ENCODE peak calls at places on chromosomes 5 and 9, in ten cellular contexts. G is colonic mucosa, O is stomach, U is osteocyte, E is endodermal cell, F is PC-9, V is hepatocyte, B is nephron progenitor cell, D is bronchial epithelial cell, I is type B pancreatic cell. Y is an unnamed sample.

GRCh38 chr9:4508246-4508906 is 18.1 kb downstream of the SLC1A1 start:
- DNase-seq in F (no peak), G (no peak), I (no peak), O (no peak), U (no peak), V (peak), D (peak), E (peak), B (no peak), Y (no peak)

GRCh38 chr5:54224083-54224836 is 86.1 kb downstream of the ARL15 start:
- DNase-seq in U (no peak), I (no peak), E (no peak), F (no peak), D (no peak), O (no peak), V (no peak), G (no peak), B (no peak), Y (no peak)

GRCh38 chr5:13821366-13821765 is 123.1 kb downstream of the DNAH5 start:
- DNase-seq in U (no peak), V (no peak), E (no peak), B (no peak), G (no peak), D (no peak), O (no peak), I (no peak), F (no peak), Y (no peak)

GRCh38 chr5:42990892-42991291 is 49.2 kb downstream of the ANXA2R start:
- DNase-seq in B (no peak), V (no peak), E (no peak), U (no peak), D (no peak), O (no peak), I (no peak), F (no peak), G (no peak), Y (no peak)

GRCh38 chr5:97877578-97877977 is 694.5 kb upstream of the RIOK2 start:
- DNase-seq in D (no peak), V (no peak), F (no peak), O (no peak), U (no peak), I (no peak), E (no peak), B (no peak), G (no peak), Y (no peak)

GRCh38 chr5:171599957-171600612 is 180.6 kb downstream of the FGF18 start:
- DNase-seq in U (no peak), B (no peak), D (no peak), I (no peak), O (no peak), G (no peak), E (peak), V (no peak), F (no peak), Y (no peak)

GRCh38 chr5:156354571-156354970 is 27.6 kb downstream of the SGCD start:
- DNase-seq in O (no peak), U (no peak), D (no peak), V (no peak), B (no peak), F (no peak), I (no peak), G (no peak), E (no peak), Y (no peak)

GRCh38 chr5:169302491-169303118 is 1.7 kb upstream of the SLIT3 start:
- DNase-seq in I (peak), F (peak), E (peak), O (peak), U (peak), G (peak), B (peak), V (peak), D (peak), Y (peak)

GRCh38 chr5:151892393-151892792 is 32.3 kb downstream of the GLRA1 start:
- DNase-seq in B (no peak), O (no peak), I (no peak), F (no peak), E (no peak), V (no peak), U (no peak), D (no peak), G (no peak), Y (no peak)

GRCh38 chr5:81786509-81786908 is 35.6 kb upstream of the SSBP2 start:
- DNase-seq in O (no peak), E (no peak), G (no peak), D (peak), U (no peak), B (no peak), I (no peak), V (no peak), F (no peak), Y (no peak)

GRCh38 chr9:93809204-93809940 is 145.8 kb downstream of the BARX1 start:
- DNase-seq in I (peak), F (no peak), B (no peak), D (no peak), E (peak), G (no peak), O (no peak), U (peak), V (no peak), Y (no peak)

GRCh38 chr9:87678650-87679355 is 47.1 kb upstream of the CTSL start:
- DNase-seq in D (peak), B (peak), G (peak), I (peak), V (peak), U (no peak), E (peak), O (peak), F (peak), Y (no peak)

GRCh38 chr5:94575196-94575595 is 43.2 kb downstream of the KIAA0825 start:
- DNase-seq in G (no peak), U (no peak), F (no peak), V (no peak), B (no peak), E (no peak), D (peak), O (no peak), I (no peak), Y (no peak)

GRCh38 chr9:98161851-98162250 is 30.6 kb downstream of the CORO2A start:
- DNase-seq in O (no peak), E (no peak), D (no peak), U (no peak), I (no peak), V (no peak), G (no peak), F (no peak), B (no peak), Y (no peak)

GRCh38 chr9:109766351-109766750 is 13.6 kb upstream of the PALM2AKAP2 start:
- DNase-seq in I (no peak), O (no peak), U (no peak), F (no peak), D (peak), V (peak), B (no peak), G (no peak), E (no peak), Y (no peak)

GRCh38 chr5:157038568-157039187 is 20.2 kb downstream of the HAVCR1 start:
- DNase-seq in D (no peak), F (no peak), V (no peak), O (no peak), G (no peak), U (no peak), E (no peak), B (no peak), I (no peak), Y (no peak)

GRCh38 chr9:84953797-84954695 is 284.5 kb downstream of the NTRK2 start:
- DNase-seq in B (peak), V (peak), G (peak), E (peak), O (peak), U (peak), F (peak), D (peak), I (peak), Y (peak)

GRCh38 chr5:175386526-175386925 is 57.5 kb downstream of the DRD1 start:
- DNase-seq in U (no peak), G (no peak), F (no peak), I (no peak), O (no peak), E (no peak), D (no peak), B (no peak), V (no peak), Y (no peak)

GRCh38 chr5:10734832-10735231 is 26.2 kb downstream of the DAP start:
- DNase-seq in U (no peak), E (no peak), V (no peak), B (no peak), I (no peak), O (no peak), F (no peak), D (no peak), G (no peak), Y (no peak)

GRCh38 chr9:83197611-83198010 is 134.7 kb upstream of the RASEF start:
- DNase-seq in U (no peak), V (no peak), B (no peak), F (no peak), O (no peak), D (no peak), I (no peak), G (no peak), E (no peak), Y (no peak)

GRCh38 chr9:88072831-88073365 is 65.4 kb downstream of the SPATA31C2 start:
- DNase-seq in D (no peak), F (no peak), I (no peak), U (no peak), V (no peak), G (no peak), O (no peak), B (no peak), E (no peak), Y (no peak)

GRCh38 chr9:93317495-93318094 is 133.7 kb downstream of the WNK2 start:
- DNase-seq in O (no peak), I (no peak), E (no peak), F (no peak), U (peak), D (no peak), V (no peak), G (no peak), B (no peak), Y (no peak)

GRCh38 chr9:70228098-70228497 is 30.7 kb upstream of the SMC5 start:
- DNase-seq in I (no peak), D (no peak), V (no peak), E (no peak), U (no peak), O (no peak), F (no peak), B (no peak), G (no peak), Y (no peak)

GRCh38 chr9:3177362-3177761 is 333.5 kb upstream of the PUM3 start:
- DNase-seq in O (no peak), E (no peak), U (no peak), V (peak), B (no peak), F (no peak), D (no peak), I (no peak), G (peak), Y (no peak)

GRCh38 chr9:3180696-3181048 is 336.8 kb upstream of the PUM3 start:
- DNase-seq in U (no peak), O (no peak), E (no peak), B (no peak), V (no peak), F (no peak), I (no peak), D (no peak), G (no peak), Y (no peak)

GRCh38 chr9:3177921-3178320 is 334.0 kb upstream of the PUM3 start:
- DNase-seq in I (no peak), D (peak), F (no peak), G (no peak), V (no peak), U (no peak), B (no peak), E (no peak), O (no peak), Y (no peak)

GRCh38 chr9:3179716-3180115 is 335.8 kb upstream of the PUM3 start:
- DNase-seq in O (no peak), D (no peak), F (no peak), V (no peak), E (no peak), I (no peak), B (no peak), U (no peak), G (no peak), Y (no peak)

GRCh38 chr9:3181049-3181953 is 337.4 kb upstream of the PUM3 start:
- DNase-seq in B (peak), V (peak), F (no peak), O (peak), D (peak), E (peak), G (peak), U (no peak), I (peak), Y (no peak)
- TF ChIP-seq CTCF in B (peak), V (peak), F (no peak), O (peak), D (peak), E (peak), G (peak), U (peak), I (peak), Y (no peak)

GRCh38 chr9:82105729-82106128 is 117.2 kb downstream of the SPATA31D1 start:
- DNase-seq in B (no peak), E (peak), U (no peak), D (peak), I (no peak), F (no peak), V (peak), O (peak), G (peak), Y (no peak)
- TF ChIP-seq CTCF in B (no peak), E (peak), U (no peak), D (peak), I (no peak), F (no peak), V (peak), O (no peak), G (no peak), Y (no peak)

GRCh38 chr5:142168365-142168764 is 59.8 kb downstream of the NDFIP1 start:
- DNase-seq in B (no peak), F (no peak), E (no peak), U (no peak), I (no peak), O (no peak), D (no peak), G (no peak), V (no peak), Y (no peak)

GRCh38 chr5:142170254-142170953 is 61.8 kb downstream of the NDFIP1 start:
- DNase-seq in V (no peak), G (no peak), O (no peak), B (no peak), E (peak), F (no peak), D (peak), U (peak), I (no peak), Y (no peak)

GRCh38 chr5:142166754-142167153 is 58.2 kb downstream of the NDFIP1 start:
- DNase-seq in D (no peak), U (no peak), V (no peak), O (no peak), B (no peak), E (no peak), G (no peak), I (no peak), F (no peak), Y (no peak)

GRCh38 chr5:142164315-142164714 is 55.7 kb downstream of the NDFIP1 start:
- DNase-seq in B (no peak), E (no peak), D (no peak), U (no peak), F (no peak), G (no peak), I (no peak), O (no peak), V (no peak), Y (no peak)

DNA sequence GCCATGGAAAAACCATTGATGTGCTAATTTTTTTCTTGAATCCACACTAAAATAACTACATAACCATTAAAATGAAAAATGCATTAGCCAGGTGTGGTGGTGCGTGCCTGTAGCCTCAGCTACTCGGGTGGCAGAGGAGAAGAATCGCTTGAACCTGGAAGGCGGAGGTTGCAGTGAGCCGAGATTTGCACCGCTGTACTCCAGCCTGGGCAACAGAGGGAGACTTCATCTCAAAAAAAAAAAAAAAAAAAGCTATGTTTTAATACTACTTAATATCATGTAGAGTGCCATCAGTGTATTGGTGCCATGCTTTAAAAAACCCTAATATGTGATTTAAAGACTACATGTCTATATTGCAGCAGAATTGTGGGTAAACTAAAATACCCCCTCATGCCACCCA is 58.9 kb downstream of the NDFIP1 start:
- DNase-seq in U (no peak), E (peak), F (no peak), V (no peak), O (no peak), G (no peak), D (no peak), B (no peak), I (no peak), Y (no peak)
- TF ChIP-seq CTCF in U (peak), E (peak), F (peak), V (no peak), O (no peak), G (no peak), D (peak), B (no peak), I (peak), Y (no peak)

GRCh38 chr5:100270323-100270771 is 264.8 kb upstream of the FAM174A start:
- DNase-seq in D (peak), I (no peak), U (no peak), F (no peak), B (no peak), E (no peak), V (no peak), O (no peak), G (no peak), Y (no peak)
- TF ChIP-seq CTCF in D (no peak), I (no peak), U (no peak), F (no peak), B (no peak), E (no peak), V (no peak), O (no peak), G (no peak), Y (no peak)

GRCh38 chr9:113876806-113877236 is 712 bp downstream of the ZNF618 start:
- DNase-seq in I (no peak), E (no peak), G (no peak), O (no peak), V (peak), F (peak), B (no peak), U (no peak), D (peak), Y (no peak)
- TF ChIP-seq CTCF in I (peak), E (peak), G (no peak), O (peak), V (peak), F (peak), B (peak), U (peak), D (peak), Y (no peak)

DNA sequence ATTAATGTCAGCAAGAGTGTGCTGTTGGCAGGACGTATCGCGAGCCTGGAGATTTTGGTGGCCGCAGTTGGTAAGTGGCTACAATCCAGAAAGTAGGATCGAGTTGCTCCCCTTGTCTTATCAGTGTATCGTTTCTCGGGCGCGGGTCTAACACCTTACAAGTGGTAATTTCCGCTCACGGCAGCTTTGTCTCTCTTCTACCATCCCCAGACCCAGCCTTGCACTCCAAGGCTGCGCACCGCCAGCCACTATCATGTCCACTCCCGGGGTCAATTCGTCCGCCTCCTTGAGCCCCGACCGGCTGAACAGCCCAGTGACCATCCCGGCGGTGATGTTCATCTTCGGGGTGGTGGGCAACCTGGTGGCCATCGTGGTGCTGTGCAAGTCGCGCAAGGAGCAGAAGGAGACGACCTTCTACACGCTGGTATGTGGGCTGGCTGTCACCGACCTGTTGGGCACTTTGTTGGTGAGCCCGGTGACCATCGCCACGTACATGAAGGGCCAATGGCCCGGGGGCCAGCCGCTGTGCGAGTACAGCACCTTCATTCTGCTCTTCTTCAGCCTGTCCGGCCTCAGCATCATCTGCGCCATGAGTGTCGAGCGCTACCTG is 1.1 kb downstream of the PTGER4 start:
- DNase-seq in U (no peak), F (no peak), B (peak), E (peak), V (no peak), D (no peak), I (no peak), G (peak), O (no peak), Y (no peak)
- TF ChIP-seq CTCF in U (peak), F (no peak), B (no peak), E (peak), V (no peak), D (peak), I (peak), G (no peak), O (no peak), Y (no peak)

GRCh38 chr9:99237356-99237755 is 15.3 kb downstream of the SEC61B start:
- DNase-seq in F (no peak), V (no peak), O (no peak), B (no peak), D (no peak), G (no peak), E (no peak), I (no peak), U (no peak), Y (no peak)

GRCh38 chr9:99235874-99236627 is 14.0 kb downstream of the SEC61B start:
- DNase-seq in I (no peak), E (no peak), V (no peak), U (no peak), F (no peak), B (no peak), G (no peak), O (no peak), D (no peak), Y (no peak)

GRCh38 chr9:99235069-99235468 is 13.0 kb downstream of the SEC61B start:
- DNase-seq in V (no peak), E (no peak), F (no peak), O (no peak), G (no peak), I (no peak), D (no peak), B (no peak), U (no peak), Y (no peak)

GRCh38 chr9:99234618-99235017 is 12.5 kb downstream of the SEC61B start:
- DNase-seq in E (no peak), U (no peak), I (no peak), V (no peak), D (no peak), G (no peak), B (no peak), F (no peak), O (no peak), Y (no peak)

GRCh38 chr9:99231708-99232107 is 9.6 kb downstream of the SEC61B start:
- DNase-seq in I (no peak), V (no peak), B (peak), E (peak), D (no peak), F (peak), G (no peak), U (no peak), O (no peak), Y (no peak)
- TF ChIP-seq CTCF in I (peak), V (peak), B (peak), E (peak), D (peak), F (peak), G (peak), U (peak), O (no peak), Y (no peak)

DNA sequence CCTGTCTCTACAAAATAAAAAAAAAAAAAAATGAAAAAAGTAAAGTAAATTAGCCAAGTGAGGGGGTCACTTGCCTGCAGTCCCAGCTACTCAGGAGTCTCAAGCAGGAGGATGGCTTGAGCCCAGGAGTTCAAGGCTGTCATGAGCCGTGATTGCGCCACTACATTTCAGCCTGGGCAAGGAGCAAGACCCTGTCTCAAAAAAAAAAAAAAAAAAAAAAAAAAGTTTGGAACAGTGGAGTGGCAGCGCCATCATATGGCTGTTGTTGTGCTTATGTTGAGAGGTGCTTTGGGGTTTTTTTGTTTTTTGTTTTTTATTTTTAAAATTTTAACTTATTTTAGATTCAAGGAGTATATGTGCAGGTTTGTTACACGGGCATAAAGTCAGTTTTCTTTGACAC is 3.6 kb downstream of the BRIX1 start:
- DNase-seq in F (no peak), U (no peak), E (no peak), D (no peak), G (no peak), V (no peak), O (no peak), B (no peak), I (no peak), Y (no peak)
- TF ChIP-seq CTCF in F (peak), U (peak), E (peak), D (no peak), G (no peak), V (peak), O (no peak), B (no peak), I (peak), Y (no peak)

DNA sequence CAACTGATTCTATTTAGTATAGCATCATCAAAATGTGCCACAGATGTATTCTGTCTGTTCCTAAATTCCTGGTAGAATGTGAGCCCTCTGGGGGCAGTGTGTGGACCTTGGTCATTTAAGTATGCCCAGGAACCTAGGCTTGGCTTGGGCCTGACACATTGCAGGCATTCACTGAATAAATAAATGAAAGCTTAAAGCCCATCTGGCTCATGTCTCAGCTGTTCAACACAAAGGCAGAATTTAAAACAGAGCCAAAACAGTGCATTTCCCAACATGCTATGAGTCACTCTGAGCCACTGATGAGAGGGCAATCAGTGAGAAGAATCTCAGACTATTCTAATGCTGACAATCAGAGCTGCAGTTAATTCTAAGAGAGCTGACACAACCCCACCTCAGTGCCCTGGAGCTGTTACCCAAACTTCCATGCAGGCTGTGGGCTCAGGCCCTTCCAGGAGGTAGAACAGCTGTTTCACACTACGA is 8.1 kb downstream of the FAM193B start:
- DNase-seq in F (peak), V (peak), G (peak), B (no peak), U (no peak), O (no peak), E (no peak), D (peak), I (no peak), Y (no peak)
- TF ChIP-seq CTCF in F (no peak), V (no peak), G (no peak), B (no peak), U (no peak), O (no peak), E (peak), D (no peak), I (no peak), Y (no peak)

Y was measured in omental fat pad.